ENCODE peak calls at places on chromosomes 1 and 21, in four cellular contexts. I is KG1, W is brain microvascular endothelial cell, C is Calu3. E is an unnamed sample.

GRCh38 chr21:44872568-44873355 is 728 bp downstream of the PTTG1IP start:
- DNase-seq in I (no peak), W (peak; percentile 28), C (no peak), E (peak; percentile 11)

GRCh38 chr1:171127481-171127880 is 36.8 kb downstream of the FMO3 start:
- DNase-seq in I (no peak), C (no peak), W (peak; percentile 25), E (no peak)

GRCh38 chr1:45685308-45686080 is 839 bp downstream of the GPBP1L1 start:
- DNase-seq in I (peak; percentile 41), C (no peak), W (peak; percentile 2), E (peak; percentile 39)

GRCh38 chr1:156152628-156153027 is 757 bp upstream of the SEMA4A start:
- DNase-seq in C (no peak), W (no peak), I (no peak), E (no peak)

GRCh38 chr1:25697426-25698220 is 81.0 kb downstream of the MAN1C1 start:
- DNase-seq in C (no peak), I (no peak), W (no peak), E (no peak)

GRCh38 chr1:99650021-99650420 is 4.1 kb downstream of the PALMD start:
- DNase-seq in I (no peak), C (no peak), W (no peak), E (no peak)

GRCh38 chr1:55420866-55421265 is 205.7 kb upstream of the USP24 start:
- DNase-seq in C (no peak), W (no peak), I (no peak), E (no peak)

GRCh38 chr21:22364163-22364562 is 1366.0 kb downstream of the NCAM2 start:
- DNase-seq in C (no peak), W (no peak), I (no peak), E (no peak)

GRCh38 chr1:59452026-59452425 is 155.1 kb downstream of the FGGY start:
- DNase-seq in I (no peak), C (no peak), W (no peak), E (no peak)

GRCh38 chr1:237590381-237590780 is 300.3 kb downstream of the ZP4 start:
- DNase-seq in W (peak; percentile 1), I (no peak), C (no peak), E (no peak)

GRCh38 chr1:17335821-17336718 is 28.1 kb downstream of the PADI4 start:
- DNase-seq in I (peak; percentile 59), C (peak; percentile 88), W (peak; percentile 58), E (peak; percentile 89)

GRCh38 chr1:14576155-14576554 is 22.3 kb upstream of the KAZN start:
- DNase-seq in W (no peak), I (no peak), C (no peak), E (no peak)

GRCh38 chr21:45502006-45502345 is 40.3 kb downstream of the SLC19A1 start:
- DNase-seq in C (no peak), W (no peak), I (no peak), E (no peak)

GRCh38 chr1:118147542-118147941 is 37.5 kb downstream of the SPAG17 start:
- DNase-seq in C (no peak), I (no peak), W (peak; percentile 18), E (no peak)

GRCh38 chr21:37866027-37866426 is 50.2 kb downstream of the KCNJ6 start:
- DNase-seq in C (no peak), W (no peak), I (no peak), E (no peak)

GRCh38 chr1:156245451-156246232 is 2.2 kb downstream of the PAQR6 start:
- DNase-seq in W (no peak), C (peak; percentile 24), I (no peak), E (peak; percentile 38)

GRCh38 chr21:40846057-40846456 is 901 bp downstream of the DSCAM start:
- DNase-seq in I (no peak), W (no peak), C (no peak), E (no peak)

GRCh38 chr1:33792651-33793050 is 71.2 kb upstream of the HMGB4 start:
- DNase-seq in C (no peak), I (no peak), W (no peak), E (no peak)

GRCh38 chr1:81111818-81112217 is 688.9 kb upstream of the ADGRL2 start:
- DNase-seq in I (no peak), W (peak; percentile 72), C (no peak), E (no peak)

GRCh38 chr1:26784023-26784871 is 3.5 kb upstream of the PIGV start:
- DNase-seq in W (peak; percentile 76), I (no peak), C (no peak), E (peak; percentile 45)

GRCh38 chr1:200479816-200480215 is 70.0 kb upstream of the ZNF281 start:
- DNase-seq in W (no peak), I (no peak), C (no peak), E (no peak)

GRCh38 chr1:117824612-117825011 is 104.8 kb downstream of the GDAP2 start:
- DNase-seq in W (no peak), I (no peak), C (no peak), E (no peak)

GRCh38 chr1:53061123-53061858 is 722 bp upstream of the PODN start:
- DNase-seq in W (no peak), C (no peak), I (no peak), E (no peak)

GRCh38 chr1:210251680-210252490 is 19.3 kb downstream of the SERTAD4 start:
- DNase-seq in I (no peak), W (no peak), C (peak; percentile 15), E (no peak)

GRCh38 chr21:41932576-41933258 is 21.1 kb downstream of the C2CD2 start:
- DNase-seq in I (peak; percentile 49), C (no peak), W (peak; percentile 65), E (peak; percentile 55)

GRCh38 chr1:13513885-13514546 is at the start of gene LRRC38:
- DNase-seq in I (no peak), C (no peak), W (no peak), E (no peak)

GRCh38 chr1:210384625-210385024 is 55.9 kb downstream of the HHAT start:
- DNase-seq in I (no peak), C (no peak), W (no peak), E (no peak)

GRCh38 chr1:177833631-177834030 is 136.2 kb downstream of the SEC16B start:
- DNase-seq in C (no peak), I (no peak), W (no peak), E (no peak)

GRCh38 chr1:152623203-152623844 is 421 bp upstream of the LCE3A start:
- DNase-seq in W (no peak), I (no peak), C (peak; percentile 9), E (no peak)

GRCh38 chr1:50422946-50423669 is at the start of gene DMRTA2:
- DNase-seq in W (no peak), C (no peak), I (no peak), E (no peak)

GRCh38 chr1:13228343-13228781 is 2.4 kb upstream of the PRAMEF18 start:
- DNase-seq in W (no peak), I (peak; percentile 4), C (peak; percentile 35), E (peak; percentile 58)

GRCh38 chr1:7333576-7333975 is 437.5 kb upstream of the VAMP3 start:
- DNase-seq in I (no peak), C (no peak), W (no peak), E (no peak)

GRCh38 chr1:161228032-161228431 is 2.2 kb downstream of the TOMM40L start:
- DNase-seq in C (no peak), I (no peak), W (no peak), E (no peak)